ENCODE peak calls at places on chromosome 19, in nine cellular contexts. Y is LHCN-M2; N is cortex of kidney; X is midbrain; O is NCI-H1417; B is cardiac fibroblast; G is GM04504; V is fibroblast of villous mesenchyme; E is activated naive CD4-positive, alpha-beta T cell. D is an unnamed sample.

GRCh38 chr19:6663236-6664187 is 6.4 kb downstream of the TNFSF14 start:
- DNase-seq in Y (peak; percentile 8), N (no peak), X (no peak), O (no peak), B (no peak), G (no peak), V (no peak), E (no peak), D (no peak)

GRCh38 chr19:51691122-51692064 is 1.7 kb upstream of the SPACA6 start:
- DNase-seq in Y (peak; percentile 35), N (no peak), X (peak; percentile 36), O (no peak), B (peak; percentile 80), G (no peak), V (peak; percentile 63), E (no peak), D (peak; percentile 28)

GRCh38 chr19:5138606-5139594 is 170.0 kb downstream of the KDM4B start:
- DNase-seq in Y (peak; percentile 52), N (no peak), X (no peak), O (no peak), B (peak; percentile 76), G (peak; percentile 81), V (peak; percentile 54), E (peak; percentile 55), D (peak; percentile 50)

GRCh38 chr19:19053508-19054314 is 10.1 kb upstream of the SLC25A42 start:
- DNase-seq in Y (peak; percentile 29), N (no peak), X (peak; percentile 39), O (peak; percentile 19), B (peak; percentile 68), G (no peak), V (peak; percentile 65), E (peak; percentile 50), D (peak; percentile 72)

GRCh38 chr19:55935206-55935605 is 3.1 kb upstream of the NLRP13 start:
- DNase-seq in Y (no peak), N (no peak), X (no peak), O (no peak), B (no peak), G (no peak), V (no peak), E (no peak), D (no peak)

GRCh38 chr19:13864513-13865242 is 12.3 kb upstream of the NANOS3 start:
- DNase-seq in Y (no peak), N (no peak), X (no peak), O (peak; percentile 83), B (no peak), G (no peak), V (no peak), E (no peak), D (no peak)

GRCh38 chr19:48817585-48818124 is 6.8 kb upstream of the BCAT2 start:
- DNase-seq in Y (no peak), N (no peak), X (no peak), O (no peak), B (no peak), G (no peak), V (no peak), E (no peak), D (no peak)

GRCh38 chr19:4338441-4339350 is at the start of gene STAP2:
- DNase-seq in Y (no peak), N (no peak), X (no peak), O (no peak), B (no peak), G (no peak), V (no peak), E (peak; percentile 8), D (no peak)

GRCh38 chr19:4121815-4122214 is 2.1 kb downstream of the MAP2K2 start:
- DNase-seq in Y (no peak), N (no peak), X (no peak), O (no peak), B (no peak), G (no peak), V (no peak), E (no peak), D (no peak)

GRCh38 chr19:48798937-48799336 is 11.9 kb downstream of the BCAT2 start:
- DNase-seq in Y (no peak), N (no peak), X (no peak), O (peak; percentile 62), B (no peak), G (no peak), V (peak; percentile 13), E (no peak), D (no peak)

GRCh38 chr19:32971715-32972540 is at the start of the genes CEP89 and FAAP24:
- DNase-seq in Y (peak; percentile 99), N (no peak), X (peak; percentile 100), O (peak; percentile 99), B (peak; percentile 100), G (peak; percentile 99), V (peak; percentile 100), E (peak; percentile 98), D (peak; percentile 99)

GRCh38 chr19:53915000-53915399 is 5.9 kb downstream of the CACNG7 start:
- DNase-seq in Y (no peak), N (no peak), X (no peak), O (no peak), B (no peak), G (no peak), V (no peak), E (no peak), D (no peak)

D was measured in Ammon's horn.